ENCODE peak calls at places on chromosome 10, in six cellular contexts. Z is foreskin fibroblast, T is SK-MEL-5, W is EH, K is T follicular helper cell, C is AG09309. U is an unnamed sample.

GRCh38 chr10:105774351-105774750 is 1133.3 kb downstream of the SORCS3 start:
- DNase-seq in K (no peak), W (no peak), C (no peak), Z (no peak), T (no peak), U (no peak)

GRCh38 chr10:932589-932988 is 1.1 kb upstream of the LARP4B start:
- DNase-seq in W (no peak), Z (no peak), C (no peak), K (peak), T (no peak), U (no peak)

GRCh38 chr10:114628106-114628505 is 30.0 kb downstream of the ABLIM1 start:
- DNase-seq in K (no peak), C (no peak), W (no peak), Z (no peak), T (no peak), U (no peak)

GRCh38 chr10:114142018-114142417 is 32.0 kb downstream of the CCDC186 start:
- DNase-seq in T (no peak), W (no peak), C (no peak), K (no peak), Z (no peak), U (no peak)

GRCh38 chr10:100746413-100746931 is 1.1 kb downstream of the PAX2 start:
- DNase-seq in T (no peak), C (no peak), K (no peak), W (no peak), Z (no peak), U (no peak)

GRCh38 chr10:52879181-52879607 is 106.6 kb upstream of the MBL2 start:
- DNase-seq in C (no peak), Z (no peak), T (no peak), W (peak), K (no peak), U (peak)

GRCh38 chr10:9621216-9621615 is 1396.5 kb upstream of the CELF2 start:
- DNase-seq in W (peak), K (no peak), C (no peak), T (no peak), Z (no peak), U (no peak)

GRCh38 chr10:91635401-91636400 is 2.8 kb upstream of the PPP1R3C start:
- DNase-seq in Z (peak), C (no peak), K (peak), W (peak), T (peak), U (no peak)

GRCh38 chr10:73644015-73644743 is 2.9 kb upstream of the MYOZ1 start:
- DNase-seq in C (peak), K (peak), T (peak), W (peak), Z (peak), U (no peak)

GRCh38 chr10:34866848-34867247 is 51.8 kb upstream of the PARD3 start:
- DNase-seq in C (no peak), W (peak), K (no peak), T (peak), Z (no peak), U (no peak)

U was measured in epithelial cell of proximal tubule.